ENCODE peak calls at places on chromosome 13, in seven cellular contexts. One of them, this sample, is unnamed.

GRCh38 chr13:99237981-99238662 is 20.1 kb downstream of the GPR18 start:
- DNase-seq in adipocyte: no peak
- DNase-seq in breast epithelium: no peak
- DNase-seq in psoas muscle: no peak
- DNase-seq in activated T-helper 1 cell treated with anti-CD3 and anti-CD28 coated beads, Interleukin-2, amount 50 U/mL, for 16 hours: no peak
- DNase-seq in GM13977: no peak
- DNase-seq in T-helper 2 cell: peak; percentile 24
- DNase-seq in this sample: no peak

GRCh38 chr13:99859178-99860177 is 112.1 kb downstream of the ZIC5 start:
- DNase-seq in GM13977: no peak
- DNase-seq in T-helper 2 cell: no peak
- DNase-seq in adipocyte: no peak
- DNase-seq in activated T-helper 1 cell treated with anti-CD3 and anti-CD28 coated beads, Interleukin-2, amount 50 U/mL, for 16 hours: no peak
- DNase-seq in psoas muscle: no peak
- DNase-seq in breast epithelium: no peak
- DNase-seq in this sample: no peak

GRCh38 chr13:104466016-104466415 is 1399.8 kb upstream of the SLC10A2 start:
- DNase-seq in adipocyte: peak; percentile 1
- DNase-seq in GM13977: no peak
- DNase-seq in activated T-helper 1 cell treated with anti-CD3 and anti-CD28 coated beads, Interleukin-2, amount 50 U/mL, for 16 hours: no peak
- DNase-seq in T-helper 2 cell: no peak
- DNase-seq in psoas muscle: no peak
- DNase-seq in breast epithelium: no peak
- DNase-seq in this sample: no peak

GRCh38 chr13:114015608-114016295 is 41.9 kb upstream of the C13orf46 start:
- DNase-seq in activated T-helper 1 cell treated with anti-CD3 and anti-CD28 coated beads, Interleukin-2, amount 50 U/mL, for 16 hours: no peak
- DNase-seq in adipocyte: no peak
- DNase-seq in T-helper 2 cell: no peak
- DNase-seq in breast epithelium: peak; percentile 48
- DNase-seq in psoas muscle: peak; percentile 81
- DNase-seq in GM13977: no peak
- DNase-seq in this sample: peak; percentile 82

GRCh38 chr13:112104873-112105234 is 37.9 kb downstream of the SOX1 start:
- DNase-seq in psoas muscle: no peak
- DNase-seq in activated T-helper 1 cell treated with anti-CD3 and anti-CD28 coated beads, Interleukin-2, amount 50 U/mL, for 16 hours: no peak
- DNase-seq in breast epithelium: no peak
- DNase-seq in adipocyte: no peak
- DNase-seq in GM13977: no peak
- DNase-seq in T-helper 2 cell: no peak
- DNase-seq in this sample: no peak

GRCh38 chr13:112146073-112146360 is 79.1 kb downstream of the SOX1 start:
- DNase-seq in breast epithelium: no peak
- DNase-seq in adipocyte: no peak
- DNase-seq in psoas muscle: no peak
- DNase-seq in T-helper 2 cell: no peak
- DNase-seq in activated T-helper 1 cell treated with anti-CD3 and anti-CD28 coated beads, Interleukin-2, amount 50 U/mL, for 16 hours: no peak
- DNase-seq in GM13977: no peak
- DNase-seq in this sample: no peak

GRCh38 chr13:98143601-98144500 is 957 bp downstream of the FARP1 start:
- DNase-seq in T-helper 2 cell: no peak
- DNase-seq in psoas muscle: peak; percentile 34
- DNase-seq in GM13977: peak; percentile 30
- DNase-seq in activated T-helper 1 cell treated with anti-CD3 and anti-CD28 coated beads, Interleukin-2, amount 50 U/mL, for 16 hours: no peak
- DNase-seq in breast epithelium: no peak
- DNase-seq in adipocyte: peak; percentile 79
- DNase-seq in this sample: peak; percentile 58

GRCh38 chr13:34464011-34464410 is 478.1 kb upstream of the NBEA start:
- DNase-seq in T-helper 2 cell: no peak
- DNase-seq in breast epithelium: no peak
- DNase-seq in adipocyte: no peak
- DNase-seq in GM13977: no peak
- DNase-seq in psoas muscle: no peak
- DNase-seq in activated T-helper 1 cell treated with anti-CD3 and anti-CD28 coated beads, Interleukin-2, amount 50 U/mL, for 16 hours: no peak
- DNase-seq in this sample: no peak

GRCh38 chr13:79187917-79188699 is 217.9 kb downstream of the RBM26 start:
- DNase-seq in activated T-helper 1 cell treated with anti-CD3 and anti-CD28 coated beads, Interleukin-2, amount 50 U/mL, for 16 hours: no peak
- DNase-seq in adipocyte: no peak
- DNase-seq in psoas muscle: no peak
- DNase-seq in GM13977: no peak
- DNase-seq in T-helper 2 cell: no peak
- DNase-seq in breast epithelium: no peak
- DNase-seq in this sample: no peak

GRCh38 chr13:79749985-79750551 is 269.1 kb downstream of the NDFIP2 start:
- DNase-seq in GM13977: no peak
- DNase-seq in psoas muscle: peak; percentile 62
- DNase-seq in adipocyte: peak; percentile 93
- DNase-seq in breast epithelium: peak; percentile 74
- DNase-seq in activated T-helper 1 cell treated with anti-CD3 and anti-CD28 coated beads, Interleukin-2, amount 50 U/mL, for 16 hours: no peak
- DNase-seq in T-helper 2 cell: no peak
- DNase-seq in this sample: peak; percentile 85

GRCh38 chr13:111893607-111894443 is 173.1 kb upstream of the SOX1 start:
- DNase-seq in psoas muscle: no peak
- DNase-seq in T-helper 2 cell: no peak
- DNase-seq in GM13977: no peak
- DNase-seq in adipocyte: no peak
- DNase-seq in breast epithelium: no peak
- DNase-seq in activated T-helper 1 cell treated with anti-CD3 and anti-CD28 coated beads, Interleukin-2, amount 50 U/mL, for 16 hours: no peak
- DNase-seq in this sample: no peak

GRCh38 chr13:57437587-57437986 is 194.0 kb upstream of the PCDH17 start:
- DNase-seq in T-helper 2 cell: no peak
- DNase-seq in activated T-helper 1 cell treated with anti-CD3 and anti-CD28 coated beads, Interleukin-2, amount 50 U/mL, for 16 hours: no peak
- DNase-seq in adipocyte: no peak
- DNase-seq in breast epithelium: no peak
- DNase-seq in GM13977: no peak
- DNase-seq in psoas muscle: no peak
- DNase-seq in this sample: no peak

GRCh38 chr13:85148009-85148408 is 651.2 kb downstream of the SLITRK6 start:
- DNase-seq in activated T-helper 1 cell treated with anti-CD3 and anti-CD28 coated beads, Interleukin-2, amount 50 U/mL, for 16 hours: no peak
- DNase-seq in psoas muscle: no peak
- DNase-seq in adipocyte: peak; percentile 17
- DNase-seq in GM13977: no peak
- DNase-seq in breast epithelium: no peak
- DNase-seq in T-helper 2 cell: no peak
- DNase-seq in this sample: no peak

GRCh38 chr13:50587122-50587521 is 256.4 kb downstream of the DLEU7 start:
- DNase-seq in psoas muscle: no peak
- DNase-seq in breast epithelium: no peak
- DNase-seq in GM13977: no peak
- DNase-seq in adipocyte: no peak
- DNase-seq in T-helper 2 cell: no peak
- DNase-seq in activated T-helper 1 cell treated with anti-CD3 and anti-CD28 coated beads, Interleukin-2, amount 50 U/mL, for 16 hours: no peak
- DNase-seq in this sample: no peak

GRCh38 chr13:38804536-38804935 is 117.7 kb downstream of the FREM2 start:
- DNase-seq in breast epithelium: no peak
- DNase-seq in activated T-helper 1 cell treated with anti-CD3 and anti-CD28 coated beads, Interleukin-2, amount 50 U/mL, for 16 hours: no peak
- DNase-seq in T-helper 2 cell: no peak
- DNase-seq in GM13977: no peak
- DNase-seq in psoas muscle: no peak
- DNase-seq in adipocyte: no peak
- DNase-seq in this sample: no peak

GRCh38 chr13:29270536-29271045 is 324.9 kb downstream of the SLC7A1 start:
- DNase-seq in adipocyte: no peak
- DNase-seq in breast epithelium: no peak
- DNase-seq in T-helper 2 cell: no peak
- DNase-seq in activated T-helper 1 cell treated with anti-CD3 and anti-CD28 coated beads, Interleukin-2, amount 50 U/mL, for 16 hours: no peak
- DNase-seq in GM13977: no peak
- DNase-seq in psoas muscle: no peak
- DNase-seq in this sample: no peak

GRCh38 chr13:52158629-52159158 is 703 bp downstream of the NEK3 start:
- DNase-seq in adipocyte: peak; percentile 75
- DNase-seq in activated T-helper 1 cell treated with anti-CD3 and anti-CD28 coated beads, Interleukin-2, amount 50 U/mL, for 16 hours: no peak
- DNase-seq in psoas muscle: peak; percentile 27
- DNase-seq in T-helper 2 cell: no peak
- DNase-seq in breast epithelium: no peak
- DNase-seq in GM13977: peak; percentile 16
- DNase-seq in this sample: peak; percentile 66

GRCh38 chr13:80276371-80277289 is 64.3 kb downstream of the SPRY2 start:
- DNase-seq in breast epithelium: no peak
- DNase-seq in activated T-helper 1 cell treated with anti-CD3 and anti-CD28 coated beads, Interleukin-2, amount 50 U/mL, for 16 hours: no peak
- DNase-seq in GM13977: no peak
- DNase-seq in T-helper 2 cell: no peak
- DNase-seq in psoas muscle: no peak
- DNase-seq in adipocyte: peak; percentile 43
- DNase-seq in this sample: peak; percentile 22

GRCh38 chr13:28408235-28408848 is 86.6 kb downstream of the FLT1 start:
- DNase-seq in adipocyte: no peak
- DNase-seq in breast epithelium: no peak
- DNase-seq in psoas muscle: no peak
- DNase-seq in activated T-helper 1 cell treated with anti-CD3 and anti-CD28 coated beads, Interleukin-2, amount 50 U/mL, for 16 hours: no peak
- DNase-seq in T-helper 2 cell: no peak
- DNase-seq in GM13977: no peak
- DNase-seq in this sample: no peak

GRCh38 chr13:87671824-87672603 is 843 bp downstream of the SLITRK5 start:
- DNase-seq in psoas muscle: no peak
- DNase-seq in breast epithelium: no peak
- DNase-seq in GM13977: peak; percentile 22
- DNase-seq in adipocyte: no peak
- DNase-seq in activated T-helper 1 cell treated with anti-CD3 and anti-CD28 coated beads, Interleukin-2, amount 50 U/mL, for 16 hours: no peak
- DNase-seq in T-helper 2 cell: no peak
- DNase-seq in this sample: no peak

GRCh38 chr13:112968910-112969691 is at the start of gene MCF2L:
- DNase-seq in T-helper 2 cell: peak; percentile 52
- DNase-seq in breast epithelium: no peak
- DNase-seq in GM13977: peak; percentile 78
- DNase-seq in psoas muscle: no peak
- DNase-seq in adipocyte: peak; percentile 51
- DNase-seq in activated T-helper 1 cell treated with anti-CD3 and anti-CD28 coated beads, Interleukin-2, amount 50 U/mL, for 16 hours: peak; percentile 30
- DNase-seq in this sample: peak; percentile 65

GRCh38 chr13:100610399-100611347 is 22.1 kb upstream of the GGACT start:
- DNase-seq in psoas muscle: no peak
- DNase-seq in activated T-helper 1 cell treated with anti-CD3 and anti-CD28 coated beads, Interleukin-2, amount 50 U/mL, for 16 hours: no peak
- DNase-seq in T-helper 2 cell: no peak
- DNase-seq in breast epithelium: no peak
- DNase-seq in adipocyte: no peak
- DNase-seq in GM13977: no peak
- DNase-seq in this sample: no peak

GRCh38 chr13:48398450-48399095 is 14.3 kb downstream of the LPAR6 start:
- DNase-seq in activated T-helper 1 cell treated with anti-CD3 and anti-CD28 coated beads, Interleukin-2, amount 50 U/mL, for 16 hours: no peak
- DNase-seq in GM13977: no peak
- DNase-seq in adipocyte: no peak
- DNase-seq in T-helper 2 cell: no peak
- DNase-seq in psoas muscle: no peak
- DNase-seq in breast epithelium: no peak
- DNase-seq in this sample: no peak

GRCh38 chr13:99864627-99864990 is 107.0 kb downstream of the ZIC5 start:
- DNase-seq in psoas muscle: no peak
- DNase-seq in GM13977: no peak
- DNase-seq in breast epithelium: no peak
- DNase-seq in adipocyte: no peak
- DNase-seq in T-helper 2 cell: no peak
- DNase-seq in activated T-helper 1 cell treated with anti-CD3 and anti-CD28 coated beads, Interleukin-2, amount 50 U/mL, for 16 hours: no peak
- DNase-seq in this sample: no peak

GRCh38 chr13:27359203-27359821 is 65.1 kb upstream of the GTF3A start:
- DNase-seq in breast epithelium: peak; percentile 30
- DNase-seq in activated T-helper 1 cell treated with anti-CD3 and anti-CD28 coated beads, Interleukin-2, amount 50 U/mL, for 16 hours: peak; percentile 44
- DNase-seq in GM13977: peak; percentile 76
- DNase-seq in adipocyte: peak; percentile 88
- DNase-seq in T-helper 2 cell: peak; percentile 49
- DNase-seq in psoas muscle: peak; percentile 47
- DNase-seq in this sample: peak; percentile 88

GRCh38 chr13:85650613-85651012 is 148.6 kb downstream of the SLITRK6 start:
- DNase-seq in T-helper 2 cell: no peak
- DNase-seq in psoas muscle: no peak
- DNase-seq in breast epithelium: no peak
- DNase-seq in adipocyte: no peak
- DNase-seq in activated T-helper 1 cell treated with anti-CD3 and anti-CD28 coated beads, Interleukin-2, amount 50 U/mL, for 16 hours: no peak
- DNase-seq in GM13977: no peak
- DNase-seq in this sample: no peak

GRCh38 chr13:95714142-95714832 is 37.3 kb downstream of the DNAJC3 start:
- DNase-seq in T-helper 2 cell: no peak
- DNase-seq in breast epithelium: no peak
- DNase-seq in adipocyte: peak; percentile 62
- DNase-seq in psoas muscle: no peak
- DNase-seq in activated T-helper 1 cell treated with anti-CD3 and anti-CD28 coated beads, Interleukin-2, amount 50 U/mL, for 16 hours: no peak
- DNase-seq in GM13977: no peak
- DNase-seq in this sample: peak; percentile 67

GRCh38 chr13:77815330-77815729 is 103.3 kb downstream of the EDNRB start:
- DNase-seq in breast epithelium: no peak
- DNase-seq in GM13977: no peak
- DNase-seq in T-helper 2 cell: no peak
- DNase-seq in adipocyte: no peak
- DNase-seq in activated T-helper 1 cell treated with anti-CD3 and anti-CD28 coated beads, Interleukin-2, amount 50 U/mL, for 16 hours: no peak
- DNase-seq in psoas muscle: no peak
- DNase-seq in this sample: no peak

GRCh38 chr13:77013853-77014542 is 13.0 kb downstream of the FBXL3 start:
- DNase-seq in psoas muscle: no peak
- DNase-seq in adipocyte: no peak
- DNase-seq in activated T-helper 1 cell treated with anti-CD3 and anti-CD28 coated beads, Interleukin-2, amount 50 U/mL, for 16 hours: no peak
- DNase-seq in breast epithelium: no peak
- DNase-seq in T-helper 2 cell: no peak
- DNase-seq in GM13977: no peak
- DNase-seq in this sample: no peak

GRCh38 chr13:58085819-58086218 is 454.3 kb downstream of the PCDH17 start:
- DNase-seq in activated T-helper 1 cell treated with anti-CD3 and anti-CD28 coated beads, Interleukin-2, amount 50 U/mL, for 16 hours: no peak
- DNase-seq in T-helper 2 cell: no peak
- DNase-seq in adipocyte: no peak
- DNase-seq in GM13977: peak; percentile 3
- DNase-seq in psoas muscle: no peak
- DNase-seq in breast epithelium: no peak
- DNase-seq in this sample: no peak

GRCh38 chr13:107099661-107100060 is 531.7 kb upstream of the ARGLU1 start:
- DNase-seq in GM13977: no peak
- DNase-seq in T-helper 2 cell: no peak
- DNase-seq in adipocyte: peak; percentile 69
- DNase-seq in psoas muscle: no peak
- DNase-seq in breast epithelium: no peak
- DNase-seq in activated T-helper 1 cell treated with anti-CD3 and anti-CD28 coated beads, Interleukin-2, amount 50 U/mL, for 16 hours: no peak
- DNase-seq in this sample: peak; percentile 66

GRCh38 chr13:52405767-52406494 is at the start of gene THSD1:
- DNase-seq in T-helper 2 cell: no peak
- DNase-seq in adipocyte: peak; percentile 63
- DNase-seq in activated T-helper 1 cell treated with anti-CD3 and anti-CD28 coated beads, Interleukin-2, amount 50 U/mL, for 16 hours: no peak
- DNase-seq in GM13977: peak; percentile 40
- DNase-seq in psoas muscle: peak; percentile 75
- DNase-seq in breast epithelium: peak; percentile 39
- DNase-seq in this sample: peak; percentile 90

GRCh38 chr13:51557875-51558604 is 26.2 kb upstream of the WDFY2 start:
- DNase-seq in activated T-helper 1 cell treated with anti-CD3 and anti-CD28 coated beads, Interleukin-2, amount 50 U/mL, for 16 hours: no peak
- DNase-seq in breast epithelium: no peak
- DNase-seq in psoas muscle: no peak
- DNase-seq in adipocyte: peak; percentile 78
- DNase-seq in T-helper 2 cell: no peak
- DNase-seq in GM13977: no peak
- DNase-seq in this sample: peak; percentile 74

GRCh38 chr13:91544723-91545122 is 146.3 kb downstream of the GPC5 start:
- DNase-seq in GM13977: no peak
- DNase-seq in adipocyte: no peak
- DNase-seq in psoas muscle: no peak
- DNase-seq in breast epithelium: no peak
- DNase-seq in T-helper 2 cell: no peak
- DNase-seq in activated T-helper 1 cell treated with anti-CD3 and anti-CD28 coated beads, Interleukin-2, amount 50 U/mL, for 16 hours: no peak
- DNase-seq in this sample: no peak

GRCh38 chr13:43848250-43848649 is 31.3 kb downstream of the CCDC122 start:
- DNase-seq in breast epithelium: no peak
- DNase-seq in T-helper 2 cell: no peak
- DNase-seq in adipocyte: peak; percentile 89
- DNase-seq in activated T-helper 1 cell treated with anti-CD3 and anti-CD28 coated beads, Interleukin-2, amount 50 U/mL, for 16 hours: no peak
- DNase-seq in psoas muscle: no peak
- DNase-seq in GM13977: no peak
- DNase-seq in this sample: peak; percentile 53